ENCODE peak calls at places on chromosomes 13 and 19, in five cellular contexts. One of them, this sample, is unnamed.

GRCh38 chr19:47848871-47849473 is 10.1 kb upstream of the TPRX2 start:
- DNase-seq in thoracic aorta: no peak
- DNase-seq in right lobe of liver: no peak
- DNase-seq in HFFc6: no peak
- DNase-seq in stimulated activated CD4-positive, alpha-beta T cell treated with anti-CD3 and anti-CD28 coated beads, Interleukin-4, amount 100 ng/mL, for 1 hour: peak
- DNase-seq in this sample: no peak

GRCh38 chr13:75437582-75438318 is 44.2 kb downstream of the TBC1D4 start:
- DNase-seq in stimulated activated CD4-positive, alpha-beta T cell treated with anti-CD3 and anti-CD28 coated beads, Interleukin-4, amount 100 ng/mL, for 1 hour: no peak
- DNase-seq in HFFc6: peak
- DNase-seq in thoracic aorta: no peak
- DNase-seq in right lobe of liver: no peak
- DNase-seq in this sample: no peak

GRCh38 chr19:48968813-48969218 is 3.7 kb downstream of the FTL start:
- DNase-seq in thoracic aorta: no peak
- DNase-seq in HFFc6: no peak
- DNase-seq in right lobe of liver: peak
- DNase-seq in stimulated activated CD4-positive, alpha-beta T cell treated with anti-CD3 and anti-CD28 coated beads, Interleukin-4, amount 100 ng/mL, for 1 hour: no peak
- DNase-seq in this sample: no peak

GRCh38 chr13:49603318-49603717 is 18.0 kb upstream of the RCBTB1 start:
- DNase-seq in stimulated activated CD4-positive, alpha-beta T cell treated with anti-CD3 and anti-CD28 coated beads, Interleukin-4, amount 100 ng/mL, for 1 hour: no peak
- DNase-seq in HFFc6: no peak
- DNase-seq in right lobe of liver: no peak
- DNase-seq in thoracic aorta: no peak
- DNase-seq in this sample: no peak

GRCh38 chr13:111534646-111535461 is 214.4 kb downstream of the TEX29 start:
- DNase-seq in HFFc6: no peak
- DNase-seq in thoracic aorta: no peak
- DNase-seq in stimulated activated CD4-positive, alpha-beta T cell treated with anti-CD3 and anti-CD28 coated beads, Interleukin-4, amount 100 ng/mL, for 1 hour: no peak
- DNase-seq in right lobe of liver: no peak
- DNase-seq in this sample: no peak

GRCh38 chr19:33845498-33845897 is 48.8 kb downstream of the KCTD15 start:
- DNase-seq in right lobe of liver: no peak
- DNase-seq in thoracic aorta: no peak
- DNase-seq in HFFc6: no peak
- DNase-seq in stimulated activated CD4-positive, alpha-beta T cell treated with anti-CD3 and anti-CD28 coated beads, Interleukin-4, amount 100 ng/mL, for 1 hour: no peak
- DNase-seq in this sample: no peak

GRCh38 chr19:29724102-29724641 is 9.1 kb upstream of the C19orf12 start:
- DNase-seq in thoracic aorta: no peak
- DNase-seq in HFFc6: no peak
- DNase-seq in right lobe of liver: no peak
- DNase-seq in stimulated activated CD4-positive, alpha-beta T cell treated with anti-CD3 and anti-CD28 coated beads, Interleukin-4, amount 100 ng/mL, for 1 hour: peak
- DNase-seq in this sample: no peak

GRCh38 chr13:27132538-27132937 is 39.1 kb downstream of the USP12 start:
- DNase-seq in HFFc6: no peak
- DNase-seq in thoracic aorta: no peak
- DNase-seq in stimulated activated CD4-positive, alpha-beta T cell treated with anti-CD3 and anti-CD28 coated beads, Interleukin-4, amount 100 ng/mL, for 1 hour: no peak
- DNase-seq in right lobe of liver: no peak
- DNase-seq in this sample: no peak

GRCh38 chr19:11322269-11323024 is 17.0 kb downstream of the RAB3D start:
- DNase-seq in right lobe of liver: no peak
- DNase-seq in thoracic aorta: no peak
- DNase-seq in HFFc6: no peak
- DNase-seq in stimulated activated CD4-positive, alpha-beta T cell treated with anti-CD3 and anti-CD28 coated beads, Interleukin-4, amount 100 ng/mL, for 1 hour: no peak
- DNase-seq in this sample: no peak

GRCh38 chr13:27868639-27869435 is 51.0 kb upstream of the PDX1 start:
- DNase-seq in stimulated activated CD4-positive, alpha-beta T cell treated with anti-CD3 and anti-CD28 coated beads, Interleukin-4, amount 100 ng/mL, for 1 hour: no peak
- DNase-seq in thoracic aorta: no peak
- DNase-seq in HFFc6: no peak
- DNase-seq in right lobe of liver: no peak
- DNase-seq in this sample: no peak

GRCh38 chr13:76512676-76513277 is 373.4 kb downstream of the KCTD12 start:
- DNase-seq in HFFc6: peak
- DNase-seq in stimulated activated CD4-positive, alpha-beta T cell treated with anti-CD3 and anti-CD28 coated beads, Interleukin-4, amount 100 ng/mL, for 1 hour: no peak
- DNase-seq in right lobe of liver: no peak
- DNase-seq in thoracic aorta: no peak
- DNase-seq in this sample: peak

GRCh38 chr13:76189882-76190519 is 553.9 kb downstream of the LMO7 start:
- DNase-seq in stimulated activated CD4-positive, alpha-beta T cell treated with anti-CD3 and anti-CD28 coated beads, Interleukin-4, amount 100 ng/mL, for 1 hour: no peak
- DNase-seq in right lobe of liver: no peak
- DNase-seq in thoracic aorta: no peak
- DNase-seq in HFFc6: no peak
- DNase-seq in this sample: no peak

GRCh38 chr19:13024958-13025653 is 29.8 kb downstream of the NFIX start:
- DNase-seq in right lobe of liver: no peak
- DNase-seq in thoracic aorta: no peak
- DNase-seq in stimulated activated CD4-positive, alpha-beta T cell treated with anti-CD3 and anti-CD28 coated beads, Interleukin-4, amount 100 ng/mL, for 1 hour: no peak
- DNase-seq in HFFc6: no peak
- DNase-seq in this sample: no peak

GRCh38 chr19:15122331-15123030 is 15.3 kb downstream of the SYDE1 start:
- DNase-seq in HFFc6: no peak
- DNase-seq in thoracic aorta: no peak
- DNase-seq in right lobe of liver: peak
- DNase-seq in stimulated activated CD4-positive, alpha-beta T cell treated with anti-CD3 and anti-CD28 coated beads, Interleukin-4, amount 100 ng/mL, for 1 hour: no peak
- DNase-seq in this sample: no peak

GRCh38 chr13:32079586-32079985 is 48.0 kb downstream of the FRY start:
- DNase-seq in stimulated activated CD4-positive, alpha-beta T cell treated with anti-CD3 and anti-CD28 coated beads, Interleukin-4, amount 100 ng/mL, for 1 hour: no peak
- DNase-seq in HFFc6: no peak
- DNase-seq in thoracic aorta: no peak
- DNase-seq in right lobe of liver: no peak
- DNase-seq in this sample: no peak

GRCh38 chr13:98466634-98467236 is 110.2 kb downstream of the STK24 start:
- DNase-seq in stimulated activated CD4-positive, alpha-beta T cell treated with anti-CD3 and anti-CD28 coated beads, Interleukin-4, amount 100 ng/mL, for 1 hour: peak
- DNase-seq in right lobe of liver: no peak
- DNase-seq in HFFc6: peak
- DNase-seq in thoracic aorta: no peak
- DNase-seq in this sample: no peak

GRCh38 chr13:111940892-111941291 is 126.1 kb upstream of the SOX1 start:
- DNase-seq in stimulated activated CD4-positive, alpha-beta T cell treated with anti-CD3 and anti-CD28 coated beads, Interleukin-4, amount 100 ng/mL, for 1 hour: no peak
- DNase-seq in right lobe of liver: no peak
- DNase-seq in HFFc6: no peak
- DNase-seq in thoracic aorta: no peak
- DNase-seq in this sample: no peak

GRCh38 chr13:35964764-35965163 is 166.4 kb downstream of the DCLK1 start:
- DNase-seq in HFFc6: no peak
- DNase-seq in stimulated activated CD4-positive, alpha-beta T cell treated with anti-CD3 and anti-CD28 coated beads, Interleukin-4, amount 100 ng/mL, for 1 hour: no peak
- DNase-seq in right lobe of liver: no peak
- DNase-seq in thoracic aorta: no peak
- DNase-seq in this sample: no peak

GRCh38 chr19:51491586-51491985 is 10.0 kb downstream of the SIGLEC12 start:
- DNase-seq in stimulated activated CD4-positive, alpha-beta T cell treated with anti-CD3 and anti-CD28 coated beads, Interleukin-4, amount 100 ng/mL, for 1 hour: no peak
- DNase-seq in HFFc6: no peak
- DNase-seq in thoracic aorta: no peak
- DNase-seq in right lobe of liver: no peak
- DNase-seq in this sample: no peak

GRCh38 chr13:28394422-28394821 is 100.5 kb downstream of the FLT1 start:
- DNase-seq in thoracic aorta: no peak
- DNase-seq in HFFc6: peak
- DNase-seq in right lobe of liver: no peak
- DNase-seq in stimulated activated CD4-positive, alpha-beta T cell treated with anti-CD3 and anti-CD28 coated beads, Interleukin-4, amount 100 ng/mL, for 1 hour: no peak
- DNase-seq in this sample: no peak

GRCh38 chr13:43785166-43785680 is 1.5 kb downstream of the ENOX1 start:
- DNase-seq in right lobe of liver: no peak
- DNase-seq in stimulated activated CD4-positive, alpha-beta T cell treated with anti-CD3 and anti-CD28 coated beads, Interleukin-4, amount 100 ng/mL, for 1 hour: no peak
- DNase-seq in thoracic aorta: no peak
- DNase-seq in HFFc6: no peak
- DNase-seq in this sample: no peak

GRCh38 chr19:1284979-1285736 is 515 bp upstream of the EFNA2 start:
- DNase-seq in right lobe of liver: peak
- DNase-seq in HFFc6: no peak
- DNase-seq in thoracic aorta: no peak
- DNase-seq in stimulated activated CD4-positive, alpha-beta T cell treated with anti-CD3 and anti-CD28 coated beads, Interleukin-4, amount 100 ng/mL, for 1 hour: no peak
- DNase-seq in this sample: no peak

GRCh38 chr13:34452831-34453230 is 489.2 kb upstream of the NBEA start:
- DNase-seq in right lobe of liver: no peak
- DNase-seq in HFFc6: no peak
- DNase-seq in thoracic aorta: no peak
- DNase-seq in stimulated activated CD4-positive, alpha-beta T cell treated with anti-CD3 and anti-CD28 coated beads, Interleukin-4, amount 100 ng/mL, for 1 hour: no peak
- DNase-seq in this sample: no peak

GRCh38 chr19:51066816-51067215 is 1.9 kb upstream of the KLK13 start:
- DNase-seq in right lobe of liver: no peak
- DNase-seq in HFFc6: no peak
- DNase-seq in stimulated activated CD4-positive, alpha-beta T cell treated with anti-CD3 and anti-CD28 coated beads, Interleukin-4, amount 100 ng/mL, for 1 hour: no peak
- DNase-seq in thoracic aorta: no peak
- DNase-seq in this sample: no peak

GRCh38 chr19:47776568-47776967 is 1.9 kb upstream of the SELENOW start:
- DNase-seq in right lobe of liver: no peak
- DNase-seq in stimulated activated CD4-positive, alpha-beta T cell treated with anti-CD3 and anti-CD28 coated beads, Interleukin-4, amount 100 ng/mL, for 1 hour: no peak
- DNase-seq in HFFc6: no peak
- DNase-seq in thoracic aorta: no peak
- DNase-seq in this sample: peak

GRCh38 chr13:52399708-52400107 is 6.3 kb downstream of the THSD1 start:
- DNase-seq in thoracic aorta: no peak
- DNase-seq in HFFc6: peak
- DNase-seq in stimulated activated CD4-positive, alpha-beta T cell treated with anti-CD3 and anti-CD28 coated beads, Interleukin-4, amount 100 ng/mL, for 1 hour: no peak
- DNase-seq in right lobe of liver: no peak
- DNase-seq in this sample: no peak

GRCh38 chr19:33379151-33379829 is 5.8 kb downstream of the CEBPG start:
- DNase-seq in stimulated activated CD4-positive, alpha-beta T cell treated with anti-CD3 and anti-CD28 coated beads, Interleukin-4, amount 100 ng/mL, for 1 hour: no peak
- DNase-seq in HFFc6: no peak
- DNase-seq in thoracic aorta: no peak
- DNase-seq in right lobe of liver: peak
- DNase-seq in this sample: no peak

GRCh38 chr13:96403241-96403640 is 313.3 kb downstream of the HS6ST3 start:
- DNase-seq in stimulated activated CD4-positive, alpha-beta T cell treated with anti-CD3 and anti-CD28 coated beads, Interleukin-4, amount 100 ng/mL, for 1 hour: no peak
- DNase-seq in HFFc6: no peak
- DNase-seq in right lobe of liver: no peak
- DNase-seq in thoracic aorta: no peak
- DNase-seq in this sample: no peak

GRCh38 chr19:55632463-55632834 is 8.1 kb upstream of the ZNF784 start:
- DNase-seq in thoracic aorta: peak
- DNase-seq in right lobe of liver: peak
- DNase-seq in HFFc6: peak
- DNase-seq in stimulated activated CD4-positive, alpha-beta T cell treated with anti-CD3 and anti-CD28 coated beads, Interleukin-4, amount 100 ng/mL, for 1 hour: peak
- DNase-seq in this sample: peak

GRCh38 chr13:112053167-112053743 is 13.7 kb upstream of the SOX1 start:
- DNase-seq in right lobe of liver: no peak
- DNase-seq in stimulated activated CD4-positive, alpha-beta T cell treated with anti-CD3 and anti-CD28 coated beads, Interleukin-4, amount 100 ng/mL, for 1 hour: no peak
- DNase-seq in thoracic aorta: no peak
- DNase-seq in HFFc6: no peak
- DNase-seq in this sample: no peak

GRCh38 chr19:55210120-55210493 is 806 bp upstream of the PTPRH start:
- DNase-seq in thoracic aorta: no peak
- DNase-seq in stimulated activated CD4-positive, alpha-beta T cell treated with anti-CD3 and anti-CD28 coated beads, Interleukin-4, amount 100 ng/mL, for 1 hour: no peak
- DNase-seq in HFFc6: peak
- DNase-seq in right lobe of liver: no peak
- DNase-seq in this sample: peak

GRCh38 chr13:40141859-40142555 is 486.5 kb downstream of the COG6 start:
- DNase-seq in HFFc6: no peak
- DNase-seq in thoracic aorta: no peak
- DNase-seq in right lobe of liver: no peak
- DNase-seq in stimulated activated CD4-positive, alpha-beta T cell treated with anti-CD3 and anti-CD28 coated beads, Interleukin-4, amount 100 ng/mL, for 1 hour: no peak
- DNase-seq in this sample: no peak

GRCh38 chr19:3792114-3792513 is 5.9 kb upstream of the MATK start:
- DNase-seq in thoracic aorta: no peak
- DNase-seq in HFFc6: no peak
- DNase-seq in stimulated activated CD4-positive, alpha-beta T cell treated with anti-CD3 and anti-CD28 coated beads, Interleukin-4, amount 100 ng/mL, for 1 hour: no peak
- DNase-seq in right lobe of liver: no peak
- DNase-seq in this sample: no peak

GRCh38 chr13:110363009-110363408 is 55.9 kb downstream of the COL4A2 start:
- DNase-seq in right lobe of liver: no peak
- DNase-seq in HFFc6: no peak
- DNase-seq in stimulated activated CD4-positive, alpha-beta T cell treated with anti-CD3 and anti-CD28 coated beads, Interleukin-4, amount 100 ng/mL, for 1 hour: no peak
- DNase-seq in thoracic aorta: no peak
- DNase-seq in this sample: no peak

GRCh38 chr19:2636897-2637683 is 65.4 kb downstream of the GNG7 start:
- DNase-seq in HFFc6: peak
- DNase-seq in thoracic aorta: no peak
- DNase-seq in stimulated activated CD4-positive, alpha-beta T cell treated with anti-CD3 and anti-CD28 coated beads, Interleukin-4, amount 100 ng/mL, for 1 hour: peak
- DNase-seq in right lobe of liver: peak
- DNase-seq in this sample: no peak

This sample was measured in pulmonary artery endothelial cell.